ENCODE peak calls at places on chromosomes 1 and 21, in four cellular contexts. G is WTC11, V is K562, N is HepG2. M is an unnamed sample.

GRCh38 chr1:219415915-219416314 is 197.0 kb downstream of the ZC3H11B start:
- DNase-seq in G (no peak), V (no peak), N (no peak), M (no peak)

GRCh38 chr1:100734716-100735115 is 15.2 kb downstream of the VCAM1 start:
- DNase-seq in G (no peak), V (no peak), N (no peak), M (no peak)

GRCh38 chr1:53572061-53572801 is 113.0 kb downstream of the DMRTB1 start:
- DNase-seq in G (peak), V (no peak), N (no peak), M (no peak)

GRCh38 chr1:211371406-211372105 is 44.9 kb downstream of the TRAF5 start:
- DNase-seq in G (no peak), V (peak), N (no peak), M (no peak)

GRCh38 chr1:94927405-94928175 is 680 bp upstream of the CNN3 start:
- DNase-seq in G (no peak), V (no peak), N (peak), M (no peak)

GRCh38 chr1:113058861-113059441 is 14.0 kb upstream of the LRIG2 start:
- DNase-seq in G (no peak), V (no peak), N (no peak), M (no peak)

GRCh38 chr21:14603202-14603601 is 57.1 kb upstream of the SAMSN1 start:
- DNase-seq in G (no peak), V (no peak), N (no peak), M (no peak)

GRCh38 chr21:31334648-31335121 is 9.4 kb downstream of the TIAM1 start:
- DNase-seq in G (no peak), V (no peak), N (no peak), M (no peak)

GRCh38 chr1:62722796-62723195 is 34.6 kb upstream of the DOCK7 start:
- DNase-seq in G (no peak), V (no peak), N (no peak), M (no peak)

GRCh38 chr1:40421694-40422384 is 28.4 kb upstream of the ZFP69B start:
- DNase-seq in G (no peak), V (no peak), N (peak), M (no peak)

GRCh38 chr1:35530946-35531345 is 26.3 kb downstream of the KIAA0319L start:
- DNase-seq in G (no peak), V (no peak), N (no peak), M (no peak)

DNA sequence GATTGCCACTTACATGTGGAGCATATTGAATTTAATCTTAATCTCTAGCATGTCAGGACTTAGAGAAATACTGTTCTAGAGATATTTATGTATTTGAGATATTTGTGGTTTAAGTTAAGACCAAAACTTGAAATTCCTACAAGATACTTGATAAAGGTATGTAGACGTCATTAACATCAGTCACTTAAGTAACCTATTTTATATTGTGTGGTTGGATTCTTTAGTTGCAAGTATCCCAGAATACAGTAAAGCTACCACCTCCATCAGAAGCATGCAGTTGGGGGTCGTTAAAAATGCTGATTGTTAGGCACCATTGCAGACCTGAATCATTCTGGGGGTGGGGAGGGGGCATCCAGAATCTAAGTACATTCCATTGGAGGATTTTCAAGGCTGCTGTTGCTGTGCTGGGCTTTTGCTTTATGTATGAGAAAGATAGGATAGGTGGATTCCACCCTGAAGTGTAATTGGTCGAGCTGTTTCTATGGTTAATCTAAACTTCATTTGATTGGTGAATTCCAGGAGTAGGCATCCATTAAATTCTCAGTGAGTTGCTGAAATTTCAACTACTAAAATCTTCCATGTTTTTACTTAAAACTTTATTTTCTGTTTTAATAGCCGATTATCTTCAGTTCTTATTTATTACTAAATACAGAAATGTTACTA is 4.0 kb downstream of the H3-3A start:
- DNase-seq in G (no peak), V (no peak), N (no peak), M (no peak)
- TF ChIP-seq SP1 in G (no peak), V (peak), N (no peak), M (no peak)

GRCh38 chr1:115764541-115764940 is 4.0 kb downstream of the CASQ2 start:
- DNase-seq in G (no peak), V (peak), N (peak), M (peak)
- TF ChIP-seq ELF4 in G (no peak), V (no peak), N (no peak), M (no peak)

DNA sequence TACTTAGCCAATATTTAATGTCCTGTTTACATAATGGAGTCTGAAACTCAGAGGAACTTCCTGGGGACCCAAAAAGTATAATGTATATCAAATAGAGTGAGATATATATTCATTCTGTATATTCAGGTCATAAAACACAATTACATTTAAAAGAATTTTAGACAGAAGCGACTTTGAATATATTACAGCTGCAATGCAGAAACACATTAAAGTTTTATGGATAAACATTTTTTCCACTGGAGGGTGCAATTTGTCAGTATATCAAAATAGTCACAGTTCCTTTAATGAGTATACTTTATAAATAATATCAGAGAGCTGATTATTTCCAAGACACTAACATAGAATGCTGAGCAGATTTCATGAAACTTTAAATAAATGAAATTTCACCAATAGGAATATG is 43.9 kb upstream of the CRB1 start:
- DNase-seq in G (no peak), V (no peak), N (no peak), M (no peak)
- TF ChIP-seq SP1 in G (no peak), V (no peak), N (no peak), M (no peak)

DNA sequence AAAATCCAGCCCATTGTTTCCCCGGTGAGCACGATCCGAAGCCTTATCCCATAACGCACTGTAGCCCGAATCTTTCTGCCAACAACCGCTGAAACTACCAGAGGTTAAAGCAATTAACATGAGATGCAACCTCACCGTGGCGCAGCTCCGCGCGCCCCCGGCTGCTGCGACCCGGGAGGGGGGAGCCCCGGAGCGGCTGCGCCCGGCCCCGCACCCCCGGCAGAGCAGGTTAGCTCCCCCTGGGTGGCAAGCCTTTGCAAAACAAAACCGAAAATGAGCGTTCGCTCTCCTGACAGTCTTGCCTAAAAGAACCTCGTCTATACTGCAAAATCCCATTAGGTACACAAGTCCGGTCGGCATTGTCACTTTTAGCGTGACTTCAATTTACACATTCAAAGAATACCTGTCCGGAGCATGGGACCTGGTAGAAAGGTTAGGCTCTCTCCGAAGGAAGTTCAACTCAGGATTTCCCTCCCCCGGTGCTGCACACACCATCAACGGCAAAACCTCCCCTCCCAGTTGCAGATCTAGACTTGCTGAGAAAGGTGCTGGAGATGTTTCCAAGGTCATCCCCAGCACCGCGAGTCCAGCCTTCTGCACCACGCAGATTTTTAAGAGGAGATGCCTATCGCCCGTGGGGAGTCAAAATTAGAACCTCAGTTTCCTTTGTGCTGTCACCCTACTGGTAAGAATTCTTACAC is 107.5 kb downstream of the ZNF281 start:
- DNase-seq in G (peak), V (no peak), N (no peak), M (peak)
- TF ChIP-seq ELF4 in G (no peak), V (no peak), N (no peak), M (no peak)

DNA sequence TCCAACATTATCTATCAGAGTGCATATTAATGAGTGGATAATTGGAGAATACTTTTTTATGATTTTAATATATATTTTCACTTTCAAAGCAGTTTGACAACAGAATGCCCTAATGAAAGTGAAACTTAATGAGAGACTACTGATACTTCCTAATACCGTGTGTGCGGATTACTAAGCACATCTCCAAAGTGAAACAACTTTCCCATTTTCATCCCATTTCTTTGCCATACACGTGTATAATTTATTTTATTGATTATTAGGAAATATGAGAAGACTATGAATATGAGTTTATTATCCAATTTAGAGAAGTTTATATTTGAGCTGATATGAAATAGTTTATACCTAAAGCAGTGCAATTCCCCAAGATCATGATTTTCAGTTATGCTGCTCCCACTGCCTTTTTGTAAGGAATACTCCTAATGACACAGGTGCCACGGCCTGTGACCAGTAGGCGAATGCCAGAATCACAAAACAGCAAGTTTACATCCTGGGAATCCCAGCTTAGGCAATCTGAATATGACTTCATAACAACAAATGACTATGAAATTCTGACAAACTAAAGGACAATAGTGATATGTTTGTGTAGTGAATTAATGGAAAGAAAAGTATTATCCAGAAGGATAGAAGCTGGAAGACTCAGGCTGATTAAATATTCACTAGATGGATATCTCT is 202.9 kb downstream of the NCAM2 start:
- DNase-seq in G (no peak), V (no peak), N (no peak), M (no peak)
- TF ChIP-seq SP1 in G (no peak), V (no peak), N (no peak), M (no peak)

GRCh38 chr1:147720557-147720956 is 39.8 kb downstream of the GJA5 start:
- DNase-seq in G (no peak), V (no peak), N (no peak), M (no peak)

GRCh38 chr1:147719029-147719703 is 41.2 kb downstream of the GJA5 start:
- DNase-seq in G (no peak), V (no peak), N (peak), M (no peak)

GRCh38 chr1:147717706-147718097 is 42.7 kb downstream of the GJA5 start:
- DNase-seq in G (no peak), V (no peak), N (no peak), M (no peak)

GRCh38 chr1:147719711-147720225 is 40.6 kb downstream of the GJA5 start:
- DNase-seq in G (no peak), V (no peak), N (no peak), M (no peak)

GRCh38 chr1:147717051-147717705 is 43.2 kb downstream of the GJA5 start:
- DNase-seq in G (no peak), V (no peak), N (peak), M (no peak)
- TF ChIP-seq ELF4 in G (no peak), V (no peak), N (no peak), M (no peak)

M was measured in HEK293T.